ENCODE peak calls at places on chromosomes 11 and 22, in ten cellular contexts. R, O, K, G, V, P, T, J, S and D are unnamed samples.
A peak's percentile ranks its signal among the peaks of the same experiment; 100 is the strongest.

GRCh38 chr22:45504703-45505341 is 2.1 kb downstream of the FBLN1 start:
- DNase-seq in R (no peak), O (peak; percentile 87), K (no peak), G (no peak), V (no peak), P (peak; percentile 79), T (no peak), J (peak; percentile 52), S (peak; percentile 16), D (no peak)

GRCh38 chr11:122276221-122276620 is 160.2 kb upstream of the BLID start:
- DNase-seq in R (no peak), O (no peak), K (no peak), G (no peak), V (no peak), P (no peak), T (no peak), J (no peak), S (no peak), D (no peak)

GRCh38 chr22:48581821-48582469 is 1245.7 kb downstream of the BRD1 start:
- DNase-seq in R (no peak), O (no peak), K (no peak), G (no peak), V (no peak), P (peak; percentile 27), T (no peak), J (no peak), S (no peak), D (no peak)

GRCh38 chr11:65316311-65316978 is 1.8 kb downstream of the CDC42EP2 start:
- DNase-seq in R (no peak), O (peak; percentile 87), K (no peak), G (no peak), V (no peak), P (no peak), T (peak; percentile 97), J (peak; percentile 94), S (no peak), D (no peak)

GRCh38 chr11:120652705-120653335 is 141.3 kb downstream of the GRIK4 start:
- DNase-seq in R (no peak), O (no peak), K (no peak), G (no peak), V (no peak), P (no peak), T (no peak), J (peak; percentile 7), S (no peak), D (no peak)

GRCh38 chr22:24402460-24403192 is 24.8 kb upstream of the ADORA2A start:
- DNase-seq in R (peak; percentile 45), O (peak; percentile 83), K (no peak), G (no peak), V (no peak), P (no peak), T (peak; percentile 92), J (peak; percentile 97), S (no peak), D (no peak)

GRCh38 chr11:125170001-125170405 is 5.5 kb downstream of the PKNOX2 start:
- DNase-seq in R (no peak), O (no peak), K (no peak), G (no peak), V (no peak), P (no peak), T (no peak), J (no peak), S (no peak), D (no peak)

GRCh38 chr22:38109391-38110000 is 988 bp downstream of the BAIAP2L2 start:
- DNase-seq in R (no peak), O (no peak), K (no peak), G (no peak), V (no peak), P (peak; percentile 31), T (no peak), J (no peak), S (no peak), D (no peak)

GRCh38 chr11:13038366-13038765 is 29.2 kb downstream of the RASSF10 start:
- DNase-seq in R (no peak), O (no peak), K (no peak), G (no peak), V (no peak), P (no peak), T (no peak), J (peak; percentile 38), S (no peak), D (no peak)

GRCh38 chr11:104609297-104609696 is 289.0 kb downstream of the CASP12 start:
- DNase-seq in R (no peak), O (no peak), K (no peak), G (peak; percentile 2), V (peak; percentile 14), P (peak; percentile 1), T (peak; percentile 64), J (peak; percentile 42), S (peak; percentile 22), D (no peak)

GRCh38 chr22:36822581-36822980 is 5.7 kb upstream of the PVALB start:
- DNase-seq in R (no peak), O (no peak), K (no peak), G (no peak), V (no peak), P (no peak), T (no peak), J (no peak), S (no peak), D (no peak)

GRCh38 chr22:49506010-49506400 is 321.7 kb downstream of the BRD1 start:
- DNase-seq in R (no peak), O (no peak), K (no peak), G (no peak), V (no peak), P (no peak), T (no peak), J (no peak), S (no peak), D (no peak)